ENCODE peak calls at places on chromosomes 11 and 22, in six cellular contexts. R is activated T-cell treated with anti-CD3 and anti-CD28 coated beads for 24 hours; D is MCF 10A; N is stimulated activated CD8-positive, alpha-beta memory T cell treated with anti-CD3 and anti-CD28 coated beads, Interleukin-12 subunit alpha, Interleukin-12 subunit beta, amount 100 ng/mL, for 1 hour; P is AG04450; X is A172. V is an unnamed sample.

GRCh38 chr22:24703101-24703500 is 71.4 kb downstream of the PIWIL3 start:
- DNase-seq in R (no peak), D (no peak), N (no peak), P (peak), X (no peak), V (peak)

GRCh38 chr11:82765466-82766034 is 31.9 kb upstream of the FAM181B start:
- DNase-seq in R (no peak), D (no peak), N (no peak), P (no peak), X (no peak), V (no peak)

GRCh38 chr11:17300372-17300771 is 23.8 kb downstream of the NUCB2 start:
- DNase-seq in R (no peak), D (no peak), N (no peak), P (no peak), X (no peak), V (no peak)

GRCh38 chr11:6654281-6655019 is 1.2 kb downstream of the DCHS1 start:
- DNase-seq in R (no peak), D (no peak), N (no peak), P (no peak), X (no peak), V (no peak)

GRCh38 chr11:129992161-129992944 is 10.3 kb downstream of the PRDM10 start:
- DNase-seq in R (no peak), D (peak), N (no peak), P (no peak), X (peak), V (peak)

GRCh38 chr11:117860139-117860538 is 16.3 kb downstream of the FXYD6 start:
- DNase-seq in R (no peak), D (no peak), N (no peak), P (no peak), X (no peak), V (no peak)

GRCh38 chr22:33975841-33976240 is 55.6 kb upstream of the LARGE1 start:
- DNase-seq in R (no peak), D (no peak), N (no peak), P (no peak), X (no peak), V (no peak)

GRCh38 chr11:121367434-121367833 is 74.9 kb downstream of the SC5D start:
- DNase-seq in R (no peak), D (peak), N (no peak), P (no peak), X (no peak), V (no peak)

GRCh38 chr11:66264893-66265292 is 3.5 kb upstream of the RAB1B start:
- DNase-seq in R (no peak), D (peak), N (no peak), P (no peak), X (no peak), V (no peak)

GRCh38 chr11:2211113-2211971 is 39.7 kb upstream of the TH start:
- DNase-seq in R (no peak), D (no peak), N (no peak), P (no peak), X (no peak), V (no peak)

GRCh38 chr22:24550028-24550901 is 4.7 kb downstream of the GUCD1 start:
- DNase-seq in R (no peak), D (no peak), N (no peak), P (no peak), X (peak), V (no peak)

GRCh38 chr11:117958949-117959348 is 27.2 kb upstream of the IL10RA start:
- DNase-seq in R (no peak), D (no peak), N (no peak), P (no peak), X (no peak), V (no peak)

GRCh38 chr22:27226666-27227065 is 569.3 kb downstream of the MIAT start:
- DNase-seq in R (no peak), D (no peak), N (no peak), P (no peak), X (peak), V (no peak)

GRCh38 chr22:29305836-29306174 is 645 bp upstream of the GAS2L1 start:
- DNase-seq in R (no peak), D (no peak), N (no peak), P (no peak), X (no peak), V (peak)

GRCh38 chr22:37167981-37168647 is 18.4 kb upstream of the IL2RB start:
- DNase-seq in R (no peak), D (no peak), N (no peak), P (no peak), X (no peak), V (no peak)

GRCh38 chr11:8310743-8311298 is 47.1 kb upstream of the LMO1 start:
- DNase-seq in R (no peak), D (no peak), N (no peak), P (no peak), X (no peak), V (no peak)

GRCh38 chr11:117039897-117040296 is 58.3 kb downstream of the SIK3 start:
- DNase-seq in R (no peak), D (peak), N (no peak), P (no peak), X (peak), V (no peak)

V was measured in thyroid gland.